ENCODE peak calls at places on chromosomes 7 and 10, in eight cellular contexts. Q is stimulated activated naive CD8-positive, alpha-beta T cell treated with anti-CD3 and anti-CD28 coated beads, Interleukin-15, amount 100 ng/mL, for 72 hours; P is CD8-positive, alpha-beta T cell; U is brain pericyte; X is NCI-H187; S is vagina; M is NCI-H1092 treated with DMSO at 0.1 percent for 48 hours; I is stimulated activated CD4-positive, alpha-beta T cell treated with anti-CD3 and anti-CD28 coated beads, Interleukin-1b, Interleukin-23, amount 100 ng/mL, for 1 hour. R is an unnamed sample.

GRCh38 chr10:94129393-94130130 is 135.8 kb downstream of the PLCE1 start:
- DNase-seq in M (no peak), U (no peak), S (no peak), P (no peak), Q (no peak), I (no peak), X (no peak), R (no peak)

GRCh38 chr10:130231211-130231850 is 95.1 kb downstream of the GLRX3 start:
- DNase-seq in U (no peak), P (no peak), M (no peak), X (no peak), S (peak), Q (no peak), I (no peak), R (no peak)

GRCh38 chr10:63718453-63718852 is 197.3 kb downstream of the REEP3 start:
- DNase-seq in I (no peak), X (no peak), P (no peak), M (no peak), U (no peak), Q (no peak), S (no peak), R (no peak)

GRCh38 chr7:68857571-68857970 is 740.7 kb upstream of the AUTS2 start:
- DNase-seq in Q (no peak), M (no peak), S (no peak), P (no peak), X (no peak), I (no peak), U (no peak), R (no peak)

GRCh38 chr7:75537731-75538130 is 45.6 kb downstream of the SPDYE5 start:
- DNase-seq in S (no peak), P (no peak), I (no peak), Q (no peak), U (no peak), M (no peak), X (no peak), R (no peak)

GRCh38 chr10:77036993-77037734 is 600.4 kb downstream of the KCNMA1 start:
- DNase-seq in X (no peak), I (no peak), U (no peak), P (no peak), S (no peak), Q (no peak), M (peak), R (no peak)

GRCh38 chr7:116293139-116293538 is 82.8 kb downstream of the TES start:
- DNase-seq in U (no peak), Q (no peak), S (no peak), M (no peak), P (no peak), I (no peak), X (no peak), R (no peak)

GRCh38 chr7:101676062-101676461 is 47.0 kb upstream of the MYL10 start:
- DNase-seq in U (no peak), I (no peak), M (no peak), X (no peak), P (no peak), S (no peak), Q (no peak), R (no peak)

GRCh38 chr7:83301416-83301815 is 138.7 kb upstream of the PCLO start:
- DNase-seq in Q (no peak), S (no peak), X (no peak), P (no peak), M (no peak), U (peak), I (no peak), R (no peak)

GRCh38 chr7:140646931-140647647 is 6.5 kb upstream of the DENND2A start:
- DNase-seq in I (no peak), M (peak), P (no peak), X (no peak), S (no peak), Q (peak), U (no peak), R (no peak)

GRCh38 chr10:31422634-31423033 is 103.6 kb downstream of the ZEB1 start:
- DNase-seq in I (no peak), S (no peak), X (no peak), Q (no peak), P (no peak), M (no peak), U (no peak), R (no peak)

GRCh38 chr7:152402384-152403250 is 33.2 kb downstream of the KMT2C start:
- DNase-seq in I (no peak), X (no peak), M (no peak), U (no peak), Q (no peak), S (no peak), P (no peak), R (no peak)

GRCh38 chr7:16027396-16027795 is 340.9 kb upstream of the MEOX2 start:
- DNase-seq in S (no peak), M (no peak), I (no peak), Q (no peak), U (no peak), P (no peak), X (no peak), R (no peak)